ENCODE peak calls at places on chromosomes 16 and 17, in five cellular contexts. I is neuronal stem cell; J is ascending aorta; W is stimulated activated CD8-positive, alpha-beta memory T cell treated with anti-CD3 and anti-CD28 coated beads, Interleukin-12 subunit alpha, Interleukin-12 subunit beta, amount 100 ng/mL, for 4 hours; U is H54. V is an unnamed sample.

GRCh38 chr17:18281815-18282214 is 21.4 kb downstream of the MIEF2 start:
- DNase-seq in I (no peak), J (no peak), W (no peak), U (no peak), V (no peak)

GRCh38 chr16:28573738-28574718 is 20.3 kb downstream of the SGF29 start:
- DNase-seq in I (no peak), J (no peak), W (no peak), U (no peak), V (no peak)

GRCh38 chr17:8994319-8994718 is 27.0 kb upstream of the NTN1 start:
- DNase-seq in I (peak), J (peak), W (peak), U (peak), V (peak)

GRCh38 chr16:78390828-78391227 is 291.4 kb downstream of the WWOX start:
- DNase-seq in I (no peak), J (no peak), W (no peak), U (no peak), V (no peak)

GRCh38 chr16:68592466-68593337 is 52.4 kb upstream of the CDH3 start:
- DNase-seq in I (no peak), J (no peak), W (no peak), U (no peak), V (no peak)

GRCh38 chr17:74728702-74729075 is 8.4 kb upstream of the RAB37 start:
- DNase-seq in I (no peak), J (no peak), W (no peak), U (no peak), V (no peak)

GRCh38 chr16:85286970-85287814 is 174.9 kb upstream of the CIBAR2 start:
- DNase-seq in I (no peak), J (no peak), W (no peak), U (no peak), V (no peak)

GRCh38 chr17:78268960-78269892 is 37.8 kb downstream of the TMEM235 start:
- DNase-seq in I (no peak), J (no peak), W (no peak), U (no peak), V (no peak)

GRCh38 chr16:10156111-10156510 is 26.1 kb downstream of the GRIN2A start:
- DNase-seq in I (no peak), J (no peak), W (no peak), U (no peak), V (no peak)

GRCh38 chr17:4800462-4801185 is 1.5 kb downstream of the C17orf114 start:
- DNase-seq in I (no peak), J (no peak), W (no peak), U (no peak), V (no peak)

GRCh38 chr17:11331790-11332526 is 90.9 kb downstream of the SHISA6 start:
- DNase-seq in I (no peak), J (no peak), W (no peak), U (no peak), V (no peak)

GRCh38 chr17:9256944-9257629 is 235.8 kb downstream of the NTN1 start:
- DNase-seq in I (no peak), J (no peak), W (no peak), U (no peak), V (no peak)

GRCh38 chr17:57986841-57987581 is 1.0 kb downstream of the VEZF1 start:
- DNase-seq in I (peak), J (peak), W (peak), U (no peak), V (no peak)

GRCh38 chr17:65198653-65199382 is 61.6 kb downstream of the RGS9 start:
- DNase-seq in I (peak), J (no peak), W (no peak), U (peak), V (no peak)

GRCh38 chr17:81884520-81884919 is 6.9 kb downstream of the ALYREF start:
- DNase-seq in I (no peak), J (no peak), W (no peak), U (no peak), V (no peak)

GRCh38 chr17:42676424-42677011 is at the start of gene PLEKHH3:
- DNase-seq in I (no peak), J (peak), W (no peak), U (no peak), V (no peak)

GRCh38 chr17:81302861-81303326 is 7.8 kb upstream of the SLC38A10 start:
- DNase-seq in I (no peak), J (no peak), W (no peak), U (no peak), V (no peak)